ENCODE peak calls at places on chromosomes 5 and 9, in five cellular contexts. C, I, V, A and P are unnamed samples.

GRCh38 chr9:107208121-107208520 is 75.0 kb upstream of the RAD23B start:
- DNase-seq in C (no peak), I (peak), V (no peak), A (no peak), P (peak)

GRCh38 chr5:154190652-154191304 is at the start of gene GALNT10:
- DNase-seq in C (peak), I (peak), V (peak), A (peak), P (peak)

GRCh38 chr5:122415030-122415429 is 103.0 kb downstream of the SNCAIP start:
- DNase-seq in C (no peak), I (no peak), V (no peak), A (no peak), P (no peak)

GRCh38 chr5:39370555-39371366 is 6.5 kb upstream of the C9 start:
- DNase-seq in C (no peak), I (no peak), V (peak), A (no peak), P (no peak)

GRCh38 chr9:89759563-89759962 is 154.8 kb downstream of the GADD45G start:
- DNase-seq in C (no peak), I (no peak), V (no peak), A (no peak), P (no peak)

GRCh38 chr9:84301851-84302250 is 38.7 kb downstream of the SLC28A3 start:
- DNase-seq in C (no peak), I (peak), V (no peak), A (peak), P (peak)

GRCh38 chr5:164097747-164098146 is 592.3 kb downstream of the MAT2B start:
- DNase-seq in C (no peak), I (peak), V (no peak), A (peak), P (peak)

GRCh38 chr9:83706703-83707517 is 848 bp downstream of the UBQLN1 start:
- DNase-seq in C (peak), I (no peak), V (peak), A (peak), P (no peak)

GRCh38 chr9:86730165-86730928 is 217.0 kb downstream of the GAS1 start:
- DNase-seq in C (no peak), I (peak), V (no peak), A (no peak), P (peak)

GRCh38 chr5:32312682-32313523 is at the start of gene MTMR12:
- DNase-seq in C (peak), I (peak), V (peak), A (peak), P (peak)